ENCODE peak calls at places on chromosomes 1 and 21, in five cellular contexts. S is NT2/D1, I is H1, R is GM12878, X is HepG2. V is an unnamed sample.

GRCh38 chr1:196114193-196114592 is 494.0 kb downstream of the KCNT2 start:
- DNase-seq in S (no peak), I (no peak), R (no peak), X (no peak), V (no peak)

GRCh38 chr1:166527752-166528151 is 311.5 kb upstream of the POGK start:
- DNase-seq in S (peak; percentile 36), I (no peak), R (no peak), X (no peak), V (no peak)

GRCh38 chr1:12179111-12179519 is 12.3 kb downstream of the TNFRSF1B start:
- DNase-seq in S (no peak), I (no peak), R (no peak), X (peak; percentile 36), V (no peak)

GRCh38 chr1:84773195-84773594 is 82.9 kb upstream of the SSX2IP start:
- DNase-seq in S (no peak), I (no peak), R (no peak), X (no peak), V (no peak)

GRCh38 chr1:214404571-214405213 is 123.7 kb downstream of the SMYD2 start:
- DNase-seq in S (peak; percentile 47), I (no peak), R (no peak), X (peak; percentile 2), V (no peak)

GRCh38 chr21:37994211-37994610 is 78.0 kb upstream of the KCNJ6 start:
- DNase-seq in S (no peak), I (no peak), R (no peak), X (no peak), V (no peak)

GRCh38 chr1:63317007-63317813 is 5.2 kb upstream of the FOXD3 start:
- DNase-seq in S (peak; percentile 90), I (peak; percentile 93), R (no peak), X (peak; percentile 41), V (peak; percentile 97)

GRCh38 chr1:154579382-154579781 is 11.8 kb downstream of the CHRNB2 start:
- DNase-seq in S (no peak), I (no peak), R (no peak), X (no peak), V (no peak)

GRCh38 chr21:38511198-38511597 is 12.9 kb upstream of the ERG start:
- DNase-seq in S (no peak), I (no peak), R (no peak), X (no peak), V (no peak)

GRCh38 chr1:84598418-84598817 is 24.2 kb upstream of the CTBS start:
- DNase-seq in S (no peak), I (no peak), R (no peak), X (no peak), V (no peak)

GRCh38 chr1:11070876-11071275 is 11.1 kb upstream of the SRM start:
- DNase-seq in S (no peak), I (no peak), R (no peak), X (no peak), V (no peak)

GRCh38 chr1:76864383-76864782 is 2.9 kb upstream of the ST6GALNAC5 start:
- DNase-seq in S (no peak), I (no peak), R (no peak), X (no peak), V (no peak)

GRCh38 chr1:212612251-212612961 is 3.8 kb downstream of the ATF3 start:
- DNase-seq in S (no peak), I (no peak), R (no peak), X (no peak), V (no peak)

GRCh38 chr1:101264699-101265098 is 27.9 kb downstream of the S1PR1 start:
- DNase-seq in S (no peak), I (no peak), R (no peak), X (no peak), V (no peak)

GRCh38 chr1:226784081-226785049 is 45.3 kb upstream of the ITPKB start:
- DNase-seq in S (no peak), I (no peak), R (no peak), X (no peak), V (no peak)

GRCh38 chr1:202133016-202133415 is 10.3 kb downstream of the GPR37L1 start:
- DNase-seq in S (no peak), I (no peak), R (no peak), X (no peak), V (no peak)

GRCh38 chr1:222557574-222557973 is 9.7 kb upstream of the HHIPL2 start:
- DNase-seq in S (no peak), I (no peak), R (no peak), X (no peak), V (no peak)

GRCh38 chr1:159141584-159142518 is 29.6 kb upstream of the CADM3 start:
- DNase-seq in S (peak; percentile 62), I (peak; percentile 58), R (no peak), X (no peak), V (peak; percentile 19)

GRCh38 chr1:201911827-201912571 is 23.3 kb downstream of the SHISA4 start:
- DNase-seq in S (no peak), I (no peak), R (no peak), X (no peak), V (no peak)

GRCh38 chr1:36400825-36401601 is 3.3 kb upstream of the LSM10 start:
- DNase-seq in S (no peak), I (peak; percentile 83), R (no peak), X (peak; percentile 93), V (no peak)

GRCh38 chr1:219397511-219397910 is 215.4 kb downstream of the ZC3H11B start:
- DNase-seq in S (no peak), I (no peak), R (no peak), X (no peak), V (no peak)

GRCh38 chr21:43603230-43603626 is 56.1 kb downstream of the HSF2BP start:
- DNase-seq in S (no peak), I (no peak), R (no peak), X (no peak), V (no peak)

GRCh38 chr1:34656706-34657105 is 98.1 kb upstream of the GJB5 start:
- DNase-seq in S (no peak), I (no peak), R (no peak), X (no peak), V (no peak)

DNA sequence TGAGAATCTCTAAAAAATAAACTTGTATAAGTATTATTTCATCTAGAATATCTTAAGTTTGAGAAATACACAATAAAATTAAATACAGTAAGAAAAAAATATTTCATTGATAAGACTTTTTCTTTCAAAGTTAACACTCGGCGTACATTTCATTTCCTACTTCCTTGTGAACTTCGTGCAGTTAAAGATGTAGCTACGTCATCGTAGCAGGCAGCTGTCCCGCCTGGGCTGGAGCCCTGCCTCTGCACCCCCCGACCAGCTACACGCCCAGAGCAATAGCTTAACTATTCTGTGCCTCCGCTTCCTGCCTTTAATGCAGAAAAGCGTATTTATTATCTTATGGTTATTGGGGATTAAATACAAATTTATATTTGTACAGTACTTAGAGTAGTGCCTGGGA is 53.5 kb downstream of the CLSTN1 start:
- DNase-seq in S (no peak), I (no peak), R (no peak), X (no peak), V (no peak)
- TF ChIP-seq SUZ12 in S (no peak), I (no peak), R (no peak), X (no peak), V (no peak)

GRCh38 chr1:18666317-18666920 is 35.8 kb downstream of the PAX7 start:
- DNase-seq in S (no peak), I (no peak), R (no peak), X (no peak), V (no peak)

GRCh38 chr1:18667333-18667732 is 36.7 kb downstream of the PAX7 start:
- DNase-seq in S (no peak), I (no peak), R (no peak), X (no peak), V (no peak)

GRCh38 chr1:18668051-18668450 is 37.4 kb downstream of the PAX7 start:
- DNase-seq in S (no peak), I (no peak), R (no peak), X (no peak), V (no peak)

GRCh38 chr1:18670267-18670910 is 39.7 kb downstream of the PAX7 start:
- DNase-seq in S (no peak), I (no peak), R (no peak), X (no peak), V (no peak)

GRCh38 chr1:18668750-18669404 is 38.2 kb downstream of the PAX7 start:
- DNase-seq in S (no peak), I (no peak), R (no peak), X (no peak), V (no peak)
- TF ChIP-seq SUZ12 in S (no peak), I (no peak), R (no peak), X (no peak), V (no peak)

GRCh38 chr1:209434631-209435217 is 148.8 kb upstream of the CAMK1G start:
- DNase-seq in S (no peak), I (no peak), R (no peak), X (no peak), V (no peak)

GRCh38 chr1:209435654-209436566 is 147.6 kb upstream of the CAMK1G start:
- DNase-seq in S (peak; percentile 97), I (peak; percentile 97), R (no peak), X (peak; percentile 33), V (peak; percentile 82)

GRCh38 chr1:209432443-209432825 is 151.1 kb upstream of the CAMK1G start:
- DNase-seq in S (no peak), I (no peak), R (no peak), X (no peak), V (no peak)

GRCh38 chr1:209433649-209434031 is 149.9 kb upstream of the CAMK1G start:
- DNase-seq in S (no peak), I (no peak), R (no peak), X (no peak), V (no peak)

DNA sequence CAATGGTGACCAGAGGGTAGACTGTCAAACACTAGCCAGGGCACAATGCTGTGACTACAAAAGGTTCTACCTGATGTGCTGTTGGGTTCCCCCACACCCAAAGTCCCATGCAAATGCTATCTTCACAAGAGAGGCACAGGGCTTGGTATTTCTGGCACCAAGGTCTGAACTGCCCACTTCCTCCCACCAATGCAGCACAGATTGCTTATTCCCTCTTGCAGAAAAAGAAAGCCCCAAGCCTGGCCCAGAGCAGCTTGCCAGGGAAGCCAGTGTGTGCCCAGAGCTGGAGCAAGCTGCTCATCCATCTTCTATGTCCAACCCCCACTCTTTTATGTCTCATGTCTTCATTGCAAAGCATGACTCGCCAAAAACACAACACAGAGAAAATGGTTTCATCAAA is 149.4 kb upstream of the CAMK1G start:
- DNase-seq in S (no peak), I (no peak), R (no peak), X (no peak), V (no peak)
- TF ChIP-seq SUZ12 in S (no peak), I (no peak), R (no peak), X (no peak), V (no peak)

GRCh38 chr1:217149791-217150190 is 426.6 kb upstream of the ESRRG start:
- DNase-seq in S (no peak), I (no peak), R (no peak), X (no peak), V (no peak)
- TF ChIP-seq SUZ12 in S (no peak), I (no peak), R (no peak), X (no peak), V (no peak)

V was measured in HEK293T.